ENCODE peak calls at places on chromosome 5, in eight cellular contexts. One of them, this sample, is unnamed.

GRCh38 chr5:147461915-147462314 is 48.0 kb downstream of the DPYSL3 start:
- DNase-seq in H1: no peak
- DNase-seq in heart left ventricle: no peak
- DNase-seq in ovary: no peak
- DNase-seq in tibial nerve: no peak
- DNase-seq in A549: no peak
- DNase-seq in NB4: no peak
- DNase-seq in HepG2: no peak
- DNase-seq in this sample: no peak

GRCh38 chr5:52564594-52564993 is 223.1 kb upstream of the ITGA1 start:
- DNase-seq in H1: no peak
- DNase-seq in heart left ventricle: no peak
- DNase-seq in ovary: no peak
- DNase-seq in tibial nerve: no peak
- DNase-seq in A549: no peak
- DNase-seq in NB4: no peak
- DNase-seq in HepG2: no peak
- DNase-seq in this sample: no peak

GRCh38 chr5:73528248-73528647 is 30.0 kb downstream of the BTF3 start:
- DNase-seq in H1: no peak
- DNase-seq in heart left ventricle: no peak
- DNase-seq in ovary: no peak
- DNase-seq in tibial nerve: no peak
- DNase-seq in A549: no peak
- DNase-seq in NB4: no peak
- DNase-seq in HepG2: no peak
- DNase-seq in this sample: no peak

GRCh38 chr5:170470275-170470674 is 33.5 kb upstream of the KCNIP1 start:
- DNase-seq in H1: no peak
- DNase-seq in heart left ventricle: no peak
- DNase-seq in ovary: no peak
- DNase-seq in tibial nerve: no peak
- DNase-seq in A549: no peak
- DNase-seq in NB4: no peak
- DNase-seq in HepG2: no peak
- DNase-seq in this sample: no peak

GRCh38 chr5:89037090-89037489 is 154.1 kb upstream of the MEF2C start:
- DNase-seq in H1: no peak
- DNase-seq in heart left ventricle: no peak
- DNase-seq in ovary: no peak
- DNase-seq in tibial nerve: no peak
- DNase-seq in A549: peak
- DNase-seq in NB4: no peak
- DNase-seq in HepG2: peak
- DNase-seq in this sample: no peak

GRCh38 chr5:90830058-90830457 is 271.5 kb downstream of the ADGRV1 start:
- DNase-seq in H1: no peak
- DNase-seq in heart left ventricle: no peak
- DNase-seq in ovary: no peak
- DNase-seq in tibial nerve: no peak
- DNase-seq in A549: no peak
- DNase-seq in NB4: no peak
- DNase-seq in HepG2: no peak
- DNase-seq in this sample: no peak

GRCh38 chr5:115702025-115702424 is 76.2 kb upstream of the TMED7 start:
- DNase-seq in H1: no peak
- DNase-seq in heart left ventricle: no peak
- DNase-seq in ovary: no peak
- DNase-seq in tibial nerve: no peak
- DNase-seq in A549: no peak
- DNase-seq in NB4: no peak
- DNase-seq in HepG2: no peak
- DNase-seq in this sample: no peak

GRCh38 chr5:100877277-100877676 is 25.8 kb downstream of the ST8SIA4 start:
- DNase-seq in H1: no peak
- DNase-seq in heart left ventricle: no peak
- DNase-seq in ovary: no peak
- DNase-seq in tibial nerve: no peak
- DNase-seq in A549: peak
- DNase-seq in NB4: no peak
- DNase-seq in HepG2: no peak
- DNase-seq in this sample: no peak

GRCh38 chr5:79834420-79835219 is 145.0 kb downstream of the CMYA5 start:
- DNase-seq in H1: no peak
- DNase-seq in heart left ventricle: no peak
- DNase-seq in ovary: peak
- DNase-seq in tibial nerve: no peak
- DNase-seq in A549: no peak
- DNase-seq in NB4: no peak
- DNase-seq in HepG2: no peak
- DNase-seq in this sample: no peak

GRCh38 chr5:94832685-94833084 is 214.2 kb downstream of the SLF1 start:
- DNase-seq in H1: no peak
- DNase-seq in heart left ventricle: no peak
- DNase-seq in ovary: no peak
- DNase-seq in tibial nerve: no peak
- DNase-seq in A549: no peak
- DNase-seq in NB4: no peak
- DNase-seq in HepG2: no peak
- DNase-seq in this sample: no peak

GRCh38 chr5:96146675-96147074 is 185.0 kb upstream of the ELL2 start:
- DNase-seq in H1: no peak
- DNase-seq in heart left ventricle: no peak
- DNase-seq in ovary: no peak
- DNase-seq in tibial nerve: no peak
- DNase-seq in A549: peak
- DNase-seq in NB4: peak
- DNase-seq in HepG2: no peak
- DNase-seq in this sample: no peak

DNA sequence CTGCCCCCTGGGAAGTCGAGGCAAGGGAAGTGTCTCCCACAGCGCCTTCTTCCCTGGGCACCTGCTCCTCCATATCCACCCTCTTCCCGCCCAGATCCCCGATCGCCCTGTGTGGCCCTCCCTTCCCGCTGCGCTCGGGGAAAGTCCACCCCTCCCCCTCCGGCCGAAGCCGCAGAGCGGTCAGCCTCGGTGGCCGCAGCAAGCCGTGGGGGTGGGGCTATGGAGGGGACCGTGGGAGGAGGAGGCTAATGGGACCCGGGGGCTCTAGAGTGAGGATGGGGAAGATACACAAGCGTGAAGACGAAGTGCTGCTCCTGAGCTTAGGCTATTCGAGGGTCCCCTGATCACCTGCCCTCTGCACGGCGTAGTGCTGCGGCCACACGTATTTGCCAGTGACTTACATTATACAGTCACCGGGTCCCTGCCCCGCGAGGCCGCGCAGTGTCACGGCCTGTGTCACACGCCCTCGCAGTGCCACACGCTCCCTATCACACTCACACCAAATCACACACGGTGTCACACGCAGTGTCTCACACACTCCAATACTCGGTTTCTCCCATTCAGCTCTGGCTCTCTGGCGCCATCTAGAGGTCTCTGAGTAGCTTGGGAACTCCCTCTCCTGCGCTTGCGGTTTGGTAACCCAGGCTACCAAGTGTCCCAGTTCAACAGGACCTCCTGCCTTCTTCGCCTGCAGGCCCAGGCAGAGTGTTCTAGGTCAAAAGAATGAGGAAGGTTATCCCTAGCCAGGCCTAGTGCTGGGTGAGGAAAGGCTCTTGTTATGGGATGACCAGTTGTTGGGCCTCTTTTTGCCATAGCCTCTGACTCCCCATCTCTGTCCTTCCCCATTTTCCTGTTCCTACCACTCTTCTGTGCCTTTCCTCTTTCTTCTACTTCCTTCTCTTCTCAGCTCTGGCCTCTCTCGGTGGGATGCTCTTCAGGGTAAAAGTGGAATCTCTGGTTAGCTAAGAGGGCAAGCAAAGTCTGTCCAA is 855 bp upstream of the PCDH1 start:
- DNase-seq in H1: no peak
- DNase-seq in heart left ventricle: peak
- DNase-seq in ovary: peak
- DNase-seq in tibial nerve: peak
- DNase-seq in A549: peak
- DNase-seq in NB4: peak
- DNase-seq in HepG2: peak
- DNase-seq in this sample: peak
- TF ChIP-seq POLR2A in H1: no peak
- TF ChIP-seq POLR2A in heart left ventricle: no peak
- TF ChIP-seq POLR2A in ovary: no peak
- TF ChIP-seq POLR2A in tibial nerve: no peak
- TF ChIP-seq POLR2A in A549: no peak
- TF ChIP-seq POLR2A in NB4: no peak
- TF ChIP-seq POLR2A in HepG2: no peak
- TF ChIP-seq POLR2A in this sample: no peak

DNA sequence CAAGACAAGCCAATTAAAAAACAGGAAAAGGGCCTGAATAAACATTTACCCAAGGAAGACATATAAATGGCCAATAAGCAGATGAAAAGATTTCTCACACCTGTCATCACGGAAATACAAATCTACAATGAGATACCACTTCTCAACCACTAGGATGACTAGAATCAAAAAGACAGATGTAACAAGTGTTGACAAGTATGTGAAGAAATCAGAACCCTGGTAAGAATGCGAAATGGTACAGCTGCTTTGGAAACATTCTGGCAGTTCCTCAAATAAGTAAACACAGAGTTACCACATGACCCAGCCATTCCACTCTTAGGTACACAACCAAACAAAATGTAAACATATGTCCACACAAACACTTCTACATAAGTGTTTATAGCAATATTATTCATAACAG is 32.5 kb downstream of the LEAP2 start:
- DNase-seq in H1: no peak
- DNase-seq in heart left ventricle: no peak
- DNase-seq in ovary: no peak
- DNase-seq in tibial nerve: no peak
- DNase-seq in A549: peak
- DNase-seq in NB4: peak
- DNase-seq in HepG2: peak
- DNase-seq in this sample: no peak
- TF ChIP-seq CTCF in H1: no peak
- TF ChIP-seq CTCF in heart left ventricle: no peak
- TF ChIP-seq CTCF in ovary: no peak
- TF ChIP-seq CTCF in tibial nerve: no peak
- TF ChIP-seq CTCF in A549: no peak
- TF ChIP-seq CTCF in NB4: no peak
- TF ChIP-seq CTCF in HepG2: no peak
- TF ChIP-seq CTCF in this sample: no peak

GRCh38 chr5:134148986-134149539 is 27.7 kb downstream of the SKP1 start:
- DNase-seq in H1: no peak
- DNase-seq in heart left ventricle: no peak
- DNase-seq in ovary: no peak
- DNase-seq in tibial nerve: no peak
- DNase-seq in A549: no peak
- DNase-seq in NB4: no peak
- DNase-seq in HepG2: peak
- DNase-seq in this sample: no peak

GRCh38 chr5:134145779-134146581 is 30.8 kb downstream of the SKP1 start:
- DNase-seq in H1: peak
- DNase-seq in heart left ventricle: no peak
- DNase-seq in ovary: peak
- DNase-seq in tibial nerve: peak
- DNase-seq in A549: peak
- DNase-seq in NB4: peak
- DNase-seq in HepG2: peak
- DNase-seq in this sample: peak

GRCh38 chr5:134145061-134145757 is 30.7 kb downstream of the TCF7 start:
- DNase-seq in H1: no peak
- DNase-seq in heart left ventricle: no peak
- DNase-seq in ovary: no peak
- DNase-seq in tibial nerve: no peak
- DNase-seq in A549: no peak
- DNase-seq in NB4: no peak
- DNase-seq in HepG2: no peak
- DNase-seq in this sample: no peak

GRCh38 chr5:134148316-134148715 is 28.4 kb downstream of the SKP1 start:
- DNase-seq in H1: no peak
- DNase-seq in heart left ventricle: no peak
- DNase-seq in ovary: no peak
- DNase-seq in tibial nerve: no peak
- DNase-seq in A549: no peak
- DNase-seq in NB4: no peak
- DNase-seq in HepG2: no peak
- DNase-seq in this sample: no peak

DNA sequence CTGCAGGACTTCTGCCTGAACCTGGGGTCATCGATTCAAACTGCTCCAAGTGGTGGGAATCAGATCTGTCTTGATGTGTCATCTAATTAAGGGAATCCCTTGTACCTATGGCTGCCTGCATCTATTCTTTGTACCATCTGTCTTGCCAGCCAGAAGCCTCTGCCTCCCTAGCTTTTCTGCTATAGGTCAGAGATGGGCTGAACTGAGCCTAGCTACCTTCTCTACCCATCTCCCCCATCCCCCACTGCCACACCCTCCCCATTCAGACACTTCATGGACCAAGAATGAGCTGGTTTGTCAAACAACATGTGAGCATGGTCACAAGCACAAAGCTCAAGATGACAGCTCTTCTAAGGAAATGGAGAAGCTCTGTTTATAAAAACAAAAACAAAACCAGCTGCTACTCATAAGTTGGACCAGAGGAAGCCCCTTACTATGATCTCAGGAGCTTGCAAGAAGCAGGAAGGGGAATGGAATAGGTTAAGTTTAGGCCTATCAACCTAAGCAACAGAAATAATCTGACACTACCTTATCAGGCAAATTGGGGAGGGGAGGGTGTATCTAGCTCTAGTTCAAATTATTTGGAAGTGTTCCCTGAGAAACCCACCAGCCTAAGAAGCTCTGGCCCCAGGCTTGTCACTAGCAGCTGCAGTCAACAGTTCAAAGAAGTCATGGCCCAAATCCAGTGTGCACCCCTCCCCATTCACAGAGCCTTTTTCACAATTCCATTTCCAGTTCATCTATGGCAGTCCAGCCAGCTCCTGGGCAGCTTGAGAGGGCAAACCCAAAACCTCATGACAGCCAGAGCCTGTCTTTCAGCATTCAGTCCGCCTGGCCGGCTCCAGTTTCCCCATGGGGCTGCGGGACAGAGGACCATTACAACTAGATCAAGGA is 29.9 kb downstream of the SKP1 start:
- DNase-seq in H1: no peak
- DNase-seq in heart left ventricle: no peak
- DNase-seq in ovary: no peak
- DNase-seq in tibial nerve: no peak
- DNase-seq in A549: no peak
- DNase-seq in NB4: no peak
- DNase-seq in HepG2: no peak
- DNase-seq in this sample: peak
- TF ChIP-seq POLR2A in H1: no peak
- TF ChIP-seq POLR2A in heart left ventricle: no peak
- TF ChIP-seq POLR2A in ovary: no peak
- TF ChIP-seq POLR2A in tibial nerve: no peak
- TF ChIP-seq POLR2A in A549: no peak
- TF ChIP-seq POLR2A in NB4: no peak
- TF ChIP-seq POLR2A in HepG2: no peak
- TF ChIP-seq POLR2A in this sample: no peak

DNA sequence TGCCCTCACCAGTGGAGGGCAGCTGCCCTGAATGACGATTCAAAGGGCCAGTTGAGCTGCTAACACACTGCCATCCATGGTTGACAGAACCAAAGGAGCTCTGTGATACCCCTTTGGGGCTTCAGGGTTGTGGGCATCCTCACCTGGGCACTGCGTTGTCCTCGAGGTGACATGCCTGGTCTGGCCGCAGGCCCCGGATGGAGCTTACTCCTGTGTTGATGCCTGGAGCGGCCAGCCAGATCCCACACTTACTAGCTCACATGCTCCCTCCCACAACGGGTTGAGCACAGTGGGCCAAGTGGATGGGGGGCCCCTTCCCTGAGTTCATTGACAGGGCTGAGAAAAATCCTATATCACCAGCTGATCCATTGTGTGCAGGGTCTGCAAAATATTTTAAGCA is 898.9 kb downstream of the TAF11L14 start:
- DNase-seq in H1: no peak
- DNase-seq in heart left ventricle: peak
- DNase-seq in ovary: no peak
- DNase-seq in tibial nerve: no peak
- DNase-seq in A549: no peak
- DNase-seq in NB4: no peak
- DNase-seq in HepG2: no peak
- DNase-seq in this sample: peak
- TF ChIP-seq CTCF in H1: no peak
- TF ChIP-seq CTCF in heart left ventricle: no peak
- TF ChIP-seq CTCF in ovary: no peak
- TF ChIP-seq CTCF in tibial nerve: no peak
- TF ChIP-seq CTCF in A549: no peak
- TF ChIP-seq CTCF in NB4: no peak
- TF ChIP-seq CTCF in HepG2: no peak
- TF ChIP-seq CTCF in this sample: no peak